ENCODE peak calls at places on chromosome 18, in nine cellular contexts. K, D, P, Y, M, U, O, A and T are unnamed samples.

GRCh38 chr18:68733693-68734092 is 18.8 kb upstream of the TMX3 start:
- DNase-seq in K (no peak), D (no peak), P (no peak), Y (no peak), M (no peak), U (no peak), O (no peak), A (no peak), T (no peak)

GRCh38 chr18:24534737-24535136 is 74.3 kb downstream of the HRH4 start:
- DNase-seq in K (no peak), D (no peak), P (no peak), Y (no peak), M (no peak), U (no peak), O (no peak), A (no peak), T (no peak)

GRCh38 chr18:22465859-22466602 is 48.3 kb upstream of the CTAGE1 start:
- DNase-seq in K (no peak), D (peak; percentile 61), P (no peak), Y (peak; percentile 26), M (peak; percentile 88), U (no peak), O (peak; percentile 97), A (no peak), T (peak; percentile 50)

GRCh38 chr18:56148373-56148772 is 490.0 kb downstream of the TXNL1 start:
- DNase-seq in K (no peak), D (peak; percentile 15), P (no peak), Y (no peak), M (no peak), U (no peak), O (peak; percentile 80), A (no peak), T (no peak)

GRCh38 chr18:59229681-59230443 is 9.9 kb downstream of the GRP start:
- DNase-seq in K (no peak), D (no peak), P (no peak), Y (no peak), M (no peak), U (no peak), O (no peak), A (no peak), T (no peak)

GRCh38 chr18:63213331-63213900 is 106.2 kb downstream of the BCL2 start:
- DNase-seq in K (no peak), D (no peak), P (no peak), Y (no peak), M (peak; percentile 25), U (no peak), O (no peak), A (no peak), T (no peak)

GRCh38 chr18:24987271-24987932 is 364.6 kb downstream of the ZNF521 start:
- DNase-seq in K (no peak), D (no peak), P (no peak), Y (peak; percentile 58), M (no peak), U (peak; percentile 43), O (peak; percentile 2), A (no peak), T (no peak)

GRCh38 chr18:53380063-53380639 is 844.3 kb downstream of the MBD2 start:
- DNase-seq in K (no peak), D (no peak), P (peak; percentile 15), Y (no peak), M (peak; percentile 46), U (no peak), O (peak; percentile 52), A (peak; percentile 10), T (no peak)

GRCh38 chr18:35407871-35408481 is 30.8 kb upstream of the ZNF396 start:
- DNase-seq in K (peak; percentile 39), D (no peak), P (peak; percentile 68), Y (no peak), M (peak; percentile 79), U (no peak), O (peak; percentile 79), A (no peak), T (no peak)

GRCh38 chr18:5463390-5463789 is 80.4 kb downstream of the EPB41L3 start:
- DNase-seq in K (no peak), D (peak; percentile 97), P (no peak), Y (peak; percentile 54), M (no peak), U (no peak), O (peak; percentile 41), A (no peak), T (no peak)

GRCh38 chr18:23542471-23542870 is 39.2 kb downstream of the RMC1 start:
- DNase-seq in K (no peak), D (no peak), P (no peak), Y (no peak), M (no peak), U (no peak), O (no peak), A (no peak), T (no peak)

GRCh38 chr18:10525563-10526210 is at the start of gene NAPG:
- DNase-seq in K (peak; percentile 92), D (no peak), P (peak; percentile 95), Y (peak; percentile 94), M (peak; percentile 96), U (peak; percentile 93), O (peak; percentile 94), A (peak; percentile 78), T (peak; percentile 83)

GRCh38 chr18:63322246-63322645 is 2.7 kb upstream of the BCL2 start:
- DNase-seq in K (no peak), D (no peak), P (no peak), Y (no peak), M (no peak), U (no peak), O (no peak), A (no peak), T (no peak)

GRCh38 chr18:63869374-63869773 is 18.1 kb upstream of the SERPINB2 start:
- DNase-seq in K (no peak), D (peak; percentile 9), P (no peak), Y (no peak), M (no peak), U (no peak), O (peak; percentile 95), A (no peak), T (no peak)

GRCh38 chr18:63683152-63683551 is 19.6 kb upstream of the SERPINB11 start:
- DNase-seq in K (peak; percentile 34), D (peak; percentile 93), P (no peak), Y (no peak), M (peak; percentile 14), U (peak; percentile 39), O (peak; percentile 99), A (no peak), T (no peak)

GRCh38 chr18:68779169-68779568 is 18.7 kb upstream of the CCDC102B start:
- DNase-seq in K (no peak), D (peak; percentile 38), P (no peak), Y (no peak), M (no peak), U (no peak), O (peak; percentile 85), A (no peak), T (no peak)

GRCh38 chr18:7568426-7568825 is 1.3 kb downstream of the PTPRM start:
- DNase-seq in K (peak; percentile 28), D (no peak), P (no peak), Y (peak; percentile 44), M (peak; percentile 84), U (peak; percentile 68), O (peak; percentile 15), A (no peak), T (peak; percentile 15)

GRCh38 chr18:13440277-13441248 is 222.0 kb downstream of the LDLRAD4 start:
- DNase-seq in K (no peak), D (no peak), P (peak; percentile 15), Y (no peak), M (no peak), U (no peak), O (no peak), A (no peak), T (no peak)

GRCh38 chr18:69400253-69400975 is at the start of gene DOK6:
- DNase-seq in K (no peak), D (no peak), P (no peak), Y (peak; percentile 66), M (peak; percentile 95), U (peak; percentile 77), O (peak; percentile 29), A (no peak), T (no peak)

GRCh38 chr18:25228410-25228809 is 123.6 kb downstream of the ZNF521 start:
- DNase-seq in K (no peak), D (no peak), P (no peak), Y (no peak), M (no peak), U (no peak), O (no peak), A (no peak), T (no peak)

GRCh38 chr18:45590060-45590537 is 25.2 kb upstream of the SLC14A2 start:
- DNase-seq in K (no peak), D (no peak), P (no peak), Y (no peak), M (no peak), U (no peak), O (no peak), A (no peak), T (no peak)

GRCh38 chr18:27005589-27005988 is 140.1 kb upstream of the AQP4 start:
- DNase-seq in K (no peak), D (no peak), P (peak; percentile 49), Y (no peak), M (peak; percentile 38), U (no peak), O (peak; percentile 30), A (no peak), T (no peak)
- TF ChIP-seq CTCF in K (no peak), D (peak; percentile 68), P (peak; percentile 81), Y (peak; percentile 49), M (peak; percentile 35), U (peak; percentile 69), O (peak; percentile 61), A (peak; percentile 67), T (no peak)

GRCh38 chr18:77702686-77703085 is 453.0 kb downstream of the GALR1 start:
- DNase-seq in K (no peak), D (no peak), P (peak; percentile 4), Y (no peak), M (peak; percentile 5), U (no peak), O (peak; percentile 29), A (no peak), T (no peak)
- TF ChIP-seq CTCF in K (no peak), D (peak; percentile 29), P (peak; percentile 40), Y (no peak), M (no peak), U (peak; percentile 66), O (no peak), A (peak; percentile 2), T (no peak)

GRCh38 chr18:79353238-79353637 is 42.5 kb upstream of the NFATC1 start:
- DNase-seq in K (no peak), D (no peak), P (no peak), Y (no peak), M (peak; percentile 35), U (peak; percentile 65), O (no peak), A (no peak), T (no peak)
- TF ChIP-seq CTCF in K (no peak), D (no peak), P (no peak), Y (peak; percentile 16), M (peak; percentile 22), U (peak; percentile 60), O (peak; percentile 26), A (peak; percentile 10), T (no peak)

GRCh38 chr18:12059334-12060181 is 34.1 kb upstream of the ANKRD62 start:
- DNase-seq in K (no peak), D (no peak), P (peak; percentile 80), Y (no peak), M (no peak), U (no peak), O (no peak), A (no peak), T (no peak)
- TF ChIP-seq CTCF in K (no peak), D (no peak), P (no peak), Y (no peak), M (no peak), U (no peak), O (no peak), A (no peak), T (no peak)